ENCODE peak calls at places on chromosome 9, in seven cellular contexts. D, U, G, A, O, V and T are unnamed samples.

GRCh38 chr9:130741831-130742449 is 48.4 kb downstream of the EXOSC2 start:
- DNase-seq in D (no peak), U (no peak), G (peak), A (peak), O (peak), V (peak), T (peak)

GRCh38 chr9:97220894-97221477 is 86.5 kb upstream of the CCDC180 start:
- DNase-seq in D (peak), U (no peak), G (no peak), A (no peak), O (no peak), V (no peak), T (no peak)

GRCh38 chr9:96523429-96523828 is 73.5 kb downstream of the HABP4 start:
- DNase-seq in D (no peak), U (no peak), G (no peak), A (no peak), O (no peak), V (peak), T (no peak)

GRCh38 chr9:117304613-117305012 is 110.2 kb downstream of the ASTN2 start:
- DNase-seq in D (no peak), U (no peak), G (no peak), A (no peak), O (no peak), V (no peak), T (no peak)

GRCh38 chr9:98906273-98907040 is 37.2 kb upstream of the COL15A1 start:
- DNase-seq in D (no peak), U (no peak), G (no peak), A (no peak), O (no peak), V (peak), T (no peak)

GRCh38 chr9:128862401-128862851 is 19.3 kb downstream of the KYAT1 start:
- DNase-seq in D (no peak), U (no peak), G (no peak), A (no peak), O (no peak), V (no peak), T (no peak)

GRCh38 chr9:21801683-21802417 is 586 bp upstream of the MTAP start:
- DNase-seq in D (peak), U (no peak), G (peak), A (peak), O (no peak), V (peak), T (peak)

GRCh38 chr9:123102380-123103113 is 69.1 kb downstream of the GPR21 start:
- DNase-seq in D (no peak), U (no peak), G (peak), A (no peak), O (no peak), V (no peak), T (no peak)

GRCh38 chr9:32378993-32379729 is 5.3 kb upstream of the ACO1 start:
- DNase-seq in D (peak), U (peak), G (peak), A (peak), O (peak), V (peak), T (peak)